ENCODE peak calls at places on chromosome 9, in five cellular contexts. E is Peyer's patch, A is NCI-H1092, B is ovary, V is T-cell. O is an unnamed sample.

GRCh38 chr9:74570879-74571512 is 73.9 kb downstream of the RORB start:
- DNase-seq in E (no peak), A (peak; percentile 8), B (no peak), V (no peak), O (no peak)

GRCh38 chr9:111386386-111386785 is 56.4 kb upstream of the OR2K2 start:
- DNase-seq in E (no peak), A (no peak), B (no peak), V (no peak), O (no peak)

GRCh38 chr9:81595887-81596558 is 93.3 kb downstream of the TLE1 start:
- DNase-seq in E (no peak), A (peak; percentile 34), B (no peak), V (no peak), O (no peak)

GRCh38 chr9:108996653-108997052 is 16.6 kb downstream of the CTNNAL1 start:
- DNase-seq in E (no peak), A (no peak), B (no peak), V (no peak), O (no peak)

GRCh38 chr9:35517136-35517535 is 27.2 kb downstream of the RUSC2 start:
- DNase-seq in E (no peak), A (no peak), B (no peak), V (no peak), O (no peak)

GRCh38 chr9:126578029-126578428 is 35.7 kb upstream of the LMX1B start:
- DNase-seq in E (no peak), A (no peak), B (no peak), V (no peak), O (no peak)

GRCh38 chr9:70406446-70406862 is 8.0 kb downstream of the KLF9 start:
- DNase-seq in E (no peak), A (no peak), B (no peak), V (no peak), O (no peak)

GRCh38 chr9:93531374-93531773 is 45.0 kb upstream of the PHF2 start:
- DNase-seq in E (no peak), A (no peak), B (no peak), V (no peak), O (no peak)

GRCh38 chr9:83920469-83920941 is 727 bp downstream of the KIF27 start:
- DNase-seq in E (no peak), A (peak; percentile 66), B (no peak), V (no peak), O (no peak)

GRCh38 chr9:136212345-136212950 is 7.5 kb upstream of the LHX3 start:
- DNase-seq in E (no peak), A (no peak), B (no peak), V (no peak), O (no peak)

GRCh38 chr9:127089639-127090081 is 32.8 kb downstream of the ANGPTL2 start:
- DNase-seq in E (no peak), A (no peak), B (peak; percentile 62), V (no peak), O (no peak)

GRCh38 chr9:137286980-137287383 is 9.5 kb downstream of the TOR4A start:
- DNase-seq in E (peak; percentile 83), A (peak; percentile 46), B (peak; percentile 40), V (no peak), O (no peak)

GRCh38 chr9:130268521-130269131 is 3.1 kb downstream of the HMCN2 start:
- DNase-seq in E (no peak), A (peak; percentile 83), B (no peak), V (no peak), O (no peak)